ENCODE peak calls at places on chromosome 15, in five cellular contexts. P, N, L, R and I are unnamed samples.
A peak's percentile ranks its signal among the peaks of the same experiment; 100 is the strongest.

GRCh38 chr15:77596821-77597803 is 35.6 kb downstream of the LINGO1 start:
- DNase-seq in P (no peak), R (no peak), L (no peak), N (no peak), I (no peak)

GRCh38 chr15:45637552-45638033 is 2.8 kb downstream of the SQOR start:
- DNase-seq in N (peak; percentile 63), L (no peak), P (peak; percentile 69), R (no peak), I (peak; percentile 66)

GRCh38 chr15:63050737-63051700 is 8.5 kb downstream of the TPM1 start:
- DNase-seq in R (no peak), L (no peak), N (peak; percentile 64), P (no peak), I (no peak)

GRCh38 chr15:45242289-45242688 is 9.7 kb upstream of the SLC28A2 start:
- DNase-seq in L (no peak), P (no peak), R (no peak), N (no peak), I (no peak)

GRCh38 chr15:25611603-25612002 is 172.8 kb upstream of the UBE3A start:
- DNase-seq in N (no peak), P (no peak), R (no peak), L (no peak), I (no peak)

GRCh38 chr15:57545995-57546394 is 45.7 kb upstream of the MYZAP start:
- DNase-seq in R (no peak), P (no peak), L (no peak), N (no peak), I (no peak)

GRCh38 chr15:101267320-101268104 is 9.8 kb downstream of the SELENOS start:
- DNase-seq in R (no peak), P (peak; percentile 21), L (no peak), N (peak; percentile 4), I (no peak)

GRCh38 chr15:53288542-53288941 is 470.9 kb downstream of the WDR72 start:
- DNase-seq in R (no peak), N (no peak), L (no peak), P (no peak), I (no peak)

GRCh38 chr15:68794869-68795268 is 25.8 kb downstream of the ANP32A start:
- DNase-seq in N (no peak), P (no peak), R (no peak), L (no peak), I (no peak)

GRCh38 chr15:79311901-79312553 is 1.1 kb downstream of the TMED3 start:
- DNase-seq in R (no peak), P (no peak), N (no peak), L (no peak), I (no peak)

GRCh38 chr15:100667405-100668320 is 65.3 kb downstream of the ASB7 start:
- DNase-seq in N (no peak), R (no peak), P (peak; percentile 65), L (no peak), I (no peak)

GRCh38 chr15:70095387-70096214 is 2.1 kb downstream of the TLE3 start:
- DNase-seq in L (no peak), R (no peak), P (peak; percentile 29), N (no peak), I (no peak)